ENCODE peak calls at places on chromosomes 11 and 22, in four cellular contexts. One of them, this sample, is unnamed.

GRCh38 chr11:34345991-34346480 is 11.8 kb downstream of the ABTB2 start:
- DNase-seq in stromal cell of bone marrow: no peak
- DNase-seq in effector CD4-positive, alpha-beta T cell: no peak
- DNase-seq in non-pigmented ciliary epithelial cell: no peak
- DNase-seq in this sample: no peak

GRCh38 chr22:40720538-40721256 is 41.4 kb downstream of the MCHR1 start:
- DNase-seq in stromal cell of bone marrow: no peak
- DNase-seq in non-pigmented ciliary epithelial cell: no peak
- DNase-seq in effector CD4-positive, alpha-beta T cell: no peak
- DNase-seq in this sample: peak

GRCh38 chr11:36431429-36432092 is 78.5 kb downstream of the TRAF6 start:
- DNase-seq in stromal cell of bone marrow: peak
- DNase-seq in effector CD4-positive, alpha-beta T cell: peak
- DNase-seq in non-pigmented ciliary epithelial cell: peak
- DNase-seq in this sample: peak

GRCh38 chr11:115548878-115549528 is 44.8 kb upstream of the CADM1 start:
- DNase-seq in non-pigmented ciliary epithelial cell: no peak
- DNase-seq in effector CD4-positive, alpha-beta T cell: no peak
- DNase-seq in stromal cell of bone marrow: no peak
- DNase-seq in this sample: no peak

GRCh38 chr11:75495749-75496641 is 29.7 kb downstream of the GDPD5 start:
- DNase-seq in non-pigmented ciliary epithelial cell: no peak
- DNase-seq in effector CD4-positive, alpha-beta T cell: no peak
- DNase-seq in stromal cell of bone marrow: no peak
- DNase-seq in this sample: no peak

GRCh38 chr11:70721006-70721405 is 322.7 kb downstream of the CTTN start:
- DNase-seq in stromal cell of bone marrow: no peak
- DNase-seq in non-pigmented ciliary epithelial cell: no peak
- DNase-seq in effector CD4-positive, alpha-beta T cell: no peak
- DNase-seq in this sample: no peak

GRCh38 chr11:115679945-115680344 is 175.7 kb upstream of the CADM1 start:
- DNase-seq in effector CD4-positive, alpha-beta T cell: no peak
- DNase-seq in stromal cell of bone marrow: no peak
- DNase-seq in non-pigmented ciliary epithelial cell: no peak
- DNase-seq in this sample: no peak

GRCh38 chr11:31887180-31887579 is 76.1 kb upstream of the PAX6 start:
- DNase-seq in non-pigmented ciliary epithelial cell: no peak
- DNase-seq in stromal cell of bone marrow: no peak
- DNase-seq in effector CD4-positive, alpha-beta T cell: no peak
- DNase-seq in this sample: no peak

GRCh38 chr11:1744879-1745700 is 5.3 kb downstream of the IFITM10 start:
- DNase-seq in effector CD4-positive, alpha-beta T cell: no peak
- DNase-seq in non-pigmented ciliary epithelial cell: no peak
- DNase-seq in stromal cell of bone marrow: no peak
- DNase-seq in this sample: no peak

GRCh38 chr11:38411149-38411548 is 1813.1 kb upstream of the RAG2 start:
- DNase-seq in stromal cell of bone marrow: no peak
- DNase-seq in non-pigmented ciliary epithelial cell: no peak
- DNase-seq in effector CD4-positive, alpha-beta T cell: no peak
- DNase-seq in this sample: peak

GRCh38 chr11:64124147-64124546 is 41.8 kb downstream of the MACROD1 start:
- DNase-seq in non-pigmented ciliary epithelial cell: no peak
- DNase-seq in stromal cell of bone marrow: no peak
- DNase-seq in effector CD4-positive, alpha-beta T cell: no peak
- DNase-seq in this sample: peak